ENCODE peak calls at places on chromosomes 12 and 14, in nine cellular contexts. One of them, this sample, is unnamed.

GRCh38 chr14:76918176-76918750 is 92.1 kb downstream of the LRRC74A start:
- DNase-seq in tibial nerve: peak
- DNase-seq in sigmoid colon: peak
- DNase-seq in suprapubic skin: peak
- DNase-seq in A549: no peak
- DNase-seq in GM12878: no peak
- DNase-seq in stomach: peak
- DNase-seq in H1: no peak
- DNase-seq in K562: no peak
- DNase-seq in this sample: peak

GRCh38 chr14:103100281-103101121 is 6.0 kb downstream of the EXOC3L4 start:
- DNase-seq in stomach: no peak
- DNase-seq in K562: no peak
- DNase-seq in sigmoid colon: no peak
- DNase-seq in H1: no peak
- DNase-seq in tibial nerve: no peak
- DNase-seq in suprapubic skin: no peak
- DNase-seq in A549: no peak
- DNase-seq in GM12878: no peak
- DNase-seq in this sample: no peak

GRCh38 chr12:127401005-127401404 is 866.0 kb upstream of the TMEM132C start:
- DNase-seq in tibial nerve: no peak
- DNase-seq in GM12878: no peak
- DNase-seq in H1: no peak
- DNase-seq in stomach: no peak
- DNase-seq in K562: no peak
- DNase-seq in A549: no peak
- DNase-seq in suprapubic skin: no peak
- DNase-seq in sigmoid colon: no peak
- DNase-seq in this sample: no peak

GRCh38 chr14:87628129-87628528 is 364.9 kb downstream of the GALC start:
- DNase-seq in stomach: no peak
- DNase-seq in H1: no peak
- DNase-seq in GM12878: no peak
- DNase-seq in A549: no peak
- DNase-seq in suprapubic skin: no peak
- DNase-seq in sigmoid colon: no peak
- DNase-seq in K562: no peak
- DNase-seq in tibial nerve: no peak
- DNase-seq in this sample: peak

GRCh38 chr12:2642176-2642892 is 152.4 kb upstream of the FKBP4 start:
- DNase-seq in K562: no peak
- DNase-seq in stomach: no peak
- DNase-seq in suprapubic skin: no peak
- DNase-seq in tibial nerve: no peak
- DNase-seq in A549: no peak
- DNase-seq in sigmoid colon: peak
- DNase-seq in GM12878: no peak
- DNase-seq in H1: no peak
- DNase-seq in this sample: no peak

GRCh38 chr14:104369208-104369607 is 210.4 kb upstream of the C14orf180 start:
- DNase-seq in K562: no peak
- DNase-seq in H1: no peak
- DNase-seq in sigmoid colon: no peak
- DNase-seq in suprapubic skin: no peak
- DNase-seq in GM12878: no peak
- DNase-seq in stomach: no peak
- DNase-seq in tibial nerve: no peak
- DNase-seq in A549: no peak
- DNase-seq in this sample: no peak

GRCh38 chr14:69634871-69635270 is 23.5 kb downstream of the SUSD6 start:
- DNase-seq in K562: no peak
- DNase-seq in sigmoid colon: no peak
- DNase-seq in stomach: no peak
- DNase-seq in suprapubic skin: no peak
- DNase-seq in H1: no peak
- DNase-seq in A549: no peak
- DNase-seq in tibial nerve: no peak
- DNase-seq in GM12878: no peak
- DNase-seq in this sample: no peak

GRCh38 chr12:119730381-119730780 is 62.4 kb downstream of the PRKAB1 start:
- DNase-seq in K562: no peak
- DNase-seq in suprapubic skin: no peak
- DNase-seq in H1: no peak
- DNase-seq in stomach: no peak
- DNase-seq in tibial nerve: no peak
- DNase-seq in sigmoid colon: no peak
- DNase-seq in A549: no peak
- DNase-seq in GM12878: no peak
- DNase-seq in this sample: no peak

GRCh38 chr14:93234798-93235197 is 27.7 kb downstream of the UBR7 start:
- DNase-seq in GM12878: no peak
- DNase-seq in A549: peak
- DNase-seq in K562: no peak
- DNase-seq in H1: no peak
- DNase-seq in sigmoid colon: no peak
- DNase-seq in stomach: no peak
- DNase-seq in tibial nerve: no peak
- DNase-seq in suprapubic skin: no peak
- DNase-seq in this sample: no peak

GRCh38 chr14:90521930-90522483 is 125.2 kb downstream of the CALM1 start:
- DNase-seq in GM12878: no peak
- DNase-seq in suprapubic skin: no peak
- DNase-seq in K562: no peak
- DNase-seq in sigmoid colon: no peak
- DNase-seq in tibial nerve: no peak
- DNase-seq in A549: no peak
- DNase-seq in H1: no peak
- DNase-seq in stomach: no peak
- DNase-seq in this sample: no peak

GRCh38 chr14:90521121-90521929 is 124.5 kb downstream of the CALM1 start:
- DNase-seq in A549: no peak
- DNase-seq in GM12878: no peak
- DNase-seq in stomach: peak
- DNase-seq in H1: no peak
- DNase-seq in K562: no peak
- DNase-seq in suprapubic skin: no peak
- DNase-seq in sigmoid colon: peak
- DNase-seq in tibial nerve: no peak
- DNase-seq in this sample: no peak

GRCh38 chr14:90522585-90523191 is 125.9 kb downstream of the CALM1 start:
- DNase-seq in suprapubic skin: no peak
- DNase-seq in sigmoid colon: peak
- DNase-seq in GM12878: no peak
- DNase-seq in K562: no peak
- DNase-seq in H1: no peak
- DNase-seq in tibial nerve: no peak
- DNase-seq in A549: no peak
- DNase-seq in stomach: peak
- DNase-seq in this sample: no peak

GRCh38 chr14:90523961-90524875 is 127.4 kb downstream of the CALM1 start:
- DNase-seq in GM12878: no peak
- DNase-seq in suprapubic skin: no peak
- DNase-seq in K562: no peak
- DNase-seq in tibial nerve: no peak
- DNase-seq in sigmoid colon: no peak
- DNase-seq in H1: no peak
- DNase-seq in A549: no peak
- DNase-seq in stomach: no peak
- DNase-seq in this sample: no peak

GRCh38 chr14:90523544-90523943 is 126.7 kb downstream of the CALM1 start:
- DNase-seq in tibial nerve: no peak
- DNase-seq in A549: no peak
- DNase-seq in stomach: no peak
- DNase-seq in suprapubic skin: no peak
- DNase-seq in H1: no peak
- DNase-seq in GM12878: no peak
- DNase-seq in K562: no peak
- DNase-seq in sigmoid colon: no peak
- DNase-seq in this sample: no peak
- TF ChIP-seq EP300 in tibial nerve: no peak
- TF ChIP-seq EP300 in A549: no peak
- TF ChIP-seq EP300 in stomach: no peak
- TF ChIP-seq EP300 in suprapubic skin: no peak
- TF ChIP-seq EP300 in H1: no peak
- TF ChIP-seq EP300 in GM12878: no peak
- TF ChIP-seq EP300 in K562: no peak
- TF ChIP-seq EP300 in sigmoid colon: no peak
- TF ChIP-seq EP300 in this sample: no peak

DNA sequence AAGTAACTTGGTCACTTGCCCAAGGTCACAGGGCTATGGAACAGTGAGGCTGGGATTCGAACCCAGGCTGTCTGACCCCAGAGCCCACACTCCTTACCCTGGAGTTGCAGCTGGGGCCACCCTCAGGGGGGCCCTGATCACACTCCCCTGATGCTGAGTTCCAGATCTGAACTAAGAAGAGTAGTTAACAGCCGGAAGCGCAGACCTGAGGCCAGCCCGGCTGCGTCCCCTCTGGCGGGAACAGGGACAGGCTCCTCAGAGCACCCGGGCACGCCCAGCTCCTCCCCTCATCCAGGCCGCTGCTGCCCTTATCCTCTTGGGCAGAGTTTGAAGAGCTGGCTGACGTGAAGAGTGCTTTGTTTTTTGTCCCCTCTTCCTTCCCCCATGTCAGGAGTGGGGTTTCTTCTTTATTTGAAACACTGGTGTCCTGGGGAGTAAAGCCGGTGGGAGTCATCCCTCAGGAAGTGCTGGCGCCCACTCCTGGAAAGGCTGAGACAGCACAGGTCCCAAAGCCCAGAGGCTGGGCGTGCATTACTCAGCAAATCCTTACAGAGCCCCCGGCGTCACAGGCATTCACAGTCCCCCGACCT is 8.7 kb downstream of the PHB2 start:
- DNase-seq in suprapubic skin: no peak
- DNase-seq in A549: peak
- DNase-seq in GM12878: no peak
- DNase-seq in sigmoid colon: peak
- DNase-seq in K562: peak
- DNase-seq in H1: no peak
- DNase-seq in stomach: peak
- DNase-seq in tibial nerve: no peak
- DNase-seq in this sample: no peak
- H3K4me3 ChIP-seq in suprapubic skin: peak
- H3K4me3 ChIP-seq in A549: peak
- H3K4me3 ChIP-seq in GM12878: peak
- H3K4me3 ChIP-seq in sigmoid colon: no peak
- H3K4me3 ChIP-seq in K562: peak
- H3K4me3 ChIP-seq in H1: peak
- H3K4me3 ChIP-seq in stomach: peak
- H3K4me3 ChIP-seq in tibial nerve: peak
- H3K4me3 ChIP-seq in this sample: peak

GRCh38 chr14:75522919-75523318 is 650 bp downstream of the BATF start:
- DNase-seq in H1: no peak
- DNase-seq in sigmoid colon: no peak
- DNase-seq in suprapubic skin: no peak
- DNase-seq in A549: no peak
- DNase-seq in stomach: no peak
- DNase-seq in K562: no peak
- DNase-seq in tibial nerve: no peak
- DNase-seq in GM12878: no peak
- DNase-seq in this sample: peak

GRCh38 chr14:75520852-75521251 is 1.4 kb upstream of the BATF start:
- DNase-seq in sigmoid colon: no peak
- DNase-seq in suprapubic skin: no peak
- DNase-seq in A549: no peak
- DNase-seq in stomach: no peak
- DNase-seq in K562: no peak
- DNase-seq in H1: no peak
- DNase-seq in tibial nerve: no peak
- DNase-seq in GM12878: no peak
- DNase-seq in this sample: no peak

GRCh38 chr14:75523771-75524171 is 1.5 kb downstream of the BATF start:
- DNase-seq in GM12878: no peak
- DNase-seq in suprapubic skin: no peak
- DNase-seq in tibial nerve: no peak
- DNase-seq in stomach: no peak
- DNase-seq in K562: no peak
- DNase-seq in H1: no peak
- DNase-seq in sigmoid colon: no peak
- DNase-seq in A549: no peak
- DNase-seq in this sample: peak

GRCh38 chr14:75521415-75522199 is 662 bp upstream of the BATF start:
- DNase-seq in K562: no peak
- DNase-seq in GM12878: no peak
- DNase-seq in stomach: no peak
- DNase-seq in A549: no peak
- DNase-seq in suprapubic skin: no peak
- DNase-seq in sigmoid colon: no peak
- DNase-seq in H1: no peak
- DNase-seq in tibial nerve: no peak
- DNase-seq in this sample: no peak

DNA sequence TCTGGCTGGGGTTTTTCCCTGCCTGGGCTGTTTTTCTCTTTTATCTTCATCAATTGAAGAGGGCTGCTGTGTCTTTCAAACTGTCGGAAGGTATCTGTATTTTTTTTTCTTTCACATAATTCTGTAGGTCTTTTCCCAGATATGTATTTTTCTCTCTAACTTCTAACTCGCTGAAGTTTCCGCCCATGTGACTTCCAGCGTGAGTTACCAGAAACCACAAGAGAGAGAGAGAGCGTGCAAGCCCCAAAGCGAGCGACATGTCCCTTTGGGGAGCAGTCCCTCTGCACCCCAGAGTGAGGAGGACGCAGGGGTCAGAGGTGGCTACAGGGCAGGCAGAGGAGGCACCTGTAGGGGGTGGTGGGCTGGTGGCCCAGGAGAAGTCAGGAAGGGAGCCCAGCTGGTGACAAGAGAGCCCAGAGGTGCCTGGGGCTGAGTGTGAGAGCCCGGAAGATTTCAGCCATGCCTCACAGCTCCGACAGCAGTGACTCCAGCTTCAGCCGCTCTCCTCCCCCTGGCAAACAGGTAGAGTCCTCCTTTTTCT is at the start of gene BATF:
- DNase-seq in sigmoid colon: no peak
- DNase-seq in GM12878: no peak
- DNase-seq in A549: no peak
- DNase-seq in stomach: peak
- DNase-seq in K562: no peak
- DNase-seq in H1: no peak
- DNase-seq in tibial nerve: no peak
- DNase-seq in suprapubic skin: no peak
- DNase-seq in this sample: peak
- TF ChIP-seq EP300 in sigmoid colon: no peak
- TF ChIP-seq EP300 in GM12878: peak
- TF ChIP-seq EP300 in A549: no peak
- TF ChIP-seq EP300 in stomach: no peak
- TF ChIP-seq EP300 in K562: no peak
- TF ChIP-seq EP300 in H1: no peak
- TF ChIP-seq EP300 in tibial nerve: no peak
- TF ChIP-seq EP300 in suprapubic skin: no peak
- TF ChIP-seq EP300 in this sample: no peak

DNA sequence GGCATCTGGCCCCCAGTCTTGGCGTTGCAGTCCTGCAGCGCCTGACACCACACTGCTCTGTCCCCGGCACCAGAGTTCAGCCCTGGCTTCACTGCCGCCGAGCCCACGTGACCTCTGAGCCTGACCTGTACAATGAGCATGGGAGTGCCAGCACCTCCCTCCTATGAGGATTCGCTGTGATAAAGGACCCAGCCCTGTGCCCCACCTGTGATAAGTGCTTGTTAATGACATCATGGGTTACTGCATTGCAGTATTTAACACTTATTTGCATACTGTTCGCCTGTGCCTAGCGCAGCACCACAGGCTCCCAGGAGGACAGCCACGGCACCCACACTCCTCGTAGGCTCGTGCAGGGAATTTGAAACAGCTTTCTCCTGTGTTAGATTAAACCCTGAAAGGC is 118.2 kb upstream of the GSC start:
- DNase-seq in suprapubic skin: no peak
- DNase-seq in A549: no peak
- DNase-seq in H1: no peak
- DNase-seq in stomach: peak
- DNase-seq in GM12878: no peak
- DNase-seq in K562: no peak
- DNase-seq in sigmoid colon: no peak
- DNase-seq in tibial nerve: no peak
- DNase-seq in this sample: no peak
- H3K4me3 ChIP-seq in suprapubic skin: no peak
- H3K4me3 ChIP-seq in A549: no peak
- H3K4me3 ChIP-seq in H1: no peak
- H3K4me3 ChIP-seq in stomach: no peak
- H3K4me3 ChIP-seq in GM12878: no peak
- H3K4me3 ChIP-seq in K562: no peak
- H3K4me3 ChIP-seq in sigmoid colon: no peak
- H3K4me3 ChIP-seq in tibial nerve: no peak
- H3K4me3 ChIP-seq in this sample: no peak